ENCODE peak calls at places on chromosomes 5 and 9, in four cellular contexts. One of them, this sample, is unnamed.
A peak's percentile ranks its signal among the peaks of the same experiment; 100 is the strongest.

GRCh38 chr5:38999037-38999436 is 75.2 kb downstream of the RICTOR start:
- DNase-seq in WTC11: no peak
- DNase-seq in K562: no peak
- DNase-seq in SK-N-SH: no peak
- DNase-seq in this sample: no peak

GRCh38 chr5:15695171-15695676 is 195.2 kb downstream of the FBXL7 start:
- DNase-seq in WTC11: no peak
- DNase-seq in K562: no peak
- DNase-seq in SK-N-SH: no peak
- DNase-seq in this sample: no peak

GRCh38 chr9:98899399-98900056 is 44.2 kb upstream of the COL15A1 start:
- DNase-seq in WTC11: no peak
- DNase-seq in K562: no peak
- DNase-seq in SK-N-SH: no peak
- DNase-seq in this sample: no peak

GRCh38 chr5:41413067-41413466 is 97.3 kb downstream of the PLCXD3 start:
- DNase-seq in WTC11: no peak
- DNase-seq in K562: no peak
- DNase-seq in SK-N-SH: no peak
- DNase-seq in this sample: no peak

GRCh38 chr5:124289641-124290201 is 456.7 kb downstream of the ZNF608 start:
- DNase-seq in WTC11: peak; percentile 61
- DNase-seq in K562: no peak
- DNase-seq in SK-N-SH: no peak
- DNase-seq in this sample: no peak

GRCh38 chr9:69255591-69255990 is 69.4 kb upstream of the ENTREP1 start:
- DNase-seq in WTC11: no peak
- DNase-seq in K562: no peak
- DNase-seq in SK-N-SH: no peak
- DNase-seq in this sample: no peak

GRCh38 chr5:62812653-62813329 is 234.2 kb downstream of the LRRC70 start:
- DNase-seq in WTC11: no peak
- DNase-seq in K562: no peak
- DNase-seq in SK-N-SH: no peak
- DNase-seq in this sample: no peak

GRCh38 chr5:150778103-150778516 is 447 bp upstream of the SMIM3 start:
- DNase-seq in WTC11: no peak
- DNase-seq in K562: no peak
- DNase-seq in SK-N-SH: no peak
- DNase-seq in this sample: no peak

GRCh38 chr5:150851039-150851438 is 4.7 kb downstream of the IRGM start:
- DNase-seq in WTC11: no peak
- DNase-seq in K562: no peak
- DNase-seq in SK-N-SH: no peak
- DNase-seq in this sample: no peak

GRCh38 chr5:58800410-58800809 is 217.5 kb downstream of the RAB3C start:
- DNase-seq in WTC11: no peak
- DNase-seq in K562: no peak
- DNase-seq in SK-N-SH: no peak
- DNase-seq in this sample: no peak
- TF ChIP-seq MAX in WTC11: no peak
- TF ChIP-seq MAX in K562: no peak
- TF ChIP-seq MAX in SK-N-SH: no peak
- TF ChIP-seq MAX in this sample: no peak

DNA sequence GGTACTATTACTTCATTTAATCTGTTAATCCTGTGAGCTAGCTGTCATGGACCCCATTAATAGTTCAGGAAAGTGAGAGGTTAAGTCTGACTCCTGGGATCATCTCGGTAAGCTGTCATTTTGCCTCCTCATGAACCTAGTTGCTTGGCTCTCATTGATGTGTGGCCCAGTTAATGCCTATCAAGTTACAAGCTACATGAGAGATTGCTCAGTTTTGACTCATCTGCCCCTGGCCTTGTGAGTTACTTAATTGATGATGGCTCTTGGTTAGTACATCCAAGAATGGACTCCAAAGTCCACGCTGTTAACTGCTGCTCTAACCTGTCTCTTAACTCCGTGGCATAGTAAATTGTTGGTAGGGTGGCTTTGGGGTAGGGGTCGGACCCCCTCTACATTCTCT is 23.9 kb downstream of the LARP1 start:
- DNase-seq in WTC11: no peak
- DNase-seq in K562: no peak
- DNase-seq in SK-N-SH: no peak
- DNase-seq in this sample: no peak
- TF ChIP-seq USF1 in WTC11: no peak
- TF ChIP-seq USF1 in K562: no peak
- TF ChIP-seq USF1 in SK-N-SH: no peak
- TF ChIP-seq USF1 in this sample: no peak

GRCh38 chr5:147412561-147412960 is 97.3 kb downstream of the DPYSL3 start:
- DNase-seq in WTC11: no peak
- DNase-seq in K562: no peak
- DNase-seq in SK-N-SH: no peak
- DNase-seq in this sample: no peak

GRCh38 chr5:147411612-147412310 is 98.1 kb downstream of the DPYSL3 start:
- DNase-seq in WTC11: no peak
- DNase-seq in K562: no peak
- DNase-seq in SK-N-SH: no peak
- DNase-seq in this sample: no peak

GRCh38 chr5:147410496-147411395 is 99.1 kb downstream of the DPYSL3 start:
- DNase-seq in WTC11: no peak
- DNase-seq in K562: no peak
- DNase-seq in SK-N-SH: peak; percentile 40
- DNase-seq in this sample: no peak

GRCh38 chr5:147415663-147416062 is 94.2 kb downstream of the DPYSL3 start:
- DNase-seq in WTC11: no peak
- DNase-seq in K562: no peak
- DNase-seq in SK-N-SH: no peak
- DNase-seq in this sample: no peak

GRCh38 chr5:147413266-147413665 is 96.6 kb downstream of the DPYSL3 start:
- DNase-seq in WTC11: no peak
- DNase-seq in K562: no peak
- DNase-seq in SK-N-SH: no peak
- DNase-seq in this sample: no peak
- TF ChIP-seq MAX in WTC11: no peak
- TF ChIP-seq MAX in K562: no peak
- TF ChIP-seq MAX in SK-N-SH: no peak
- TF ChIP-seq MAX in this sample: no peak

GRCh38 chr5:164722702-164723101 is 1217.3 kb downstream of the MAT2B start:
- DNase-seq in WTC11: no peak
- DNase-seq in K562: no peak
- DNase-seq in SK-N-SH: no peak
- DNase-seq in this sample: no peak
- TF ChIP-seq USF1 in WTC11: no peak
- TF ChIP-seq USF1 in K562: no peak
- TF ChIP-seq USF1 in SK-N-SH: no peak
- TF ChIP-seq USF1 in this sample: no peak